ENCODE peak calls at places on chromosomes 7 and 10, in four cellular contexts. One of them, this sample, is unnamed. For H3K4me1 and H3K36me3, the result is how much of the 10 kb centered on the place peaks cover.

GRCh38 chr7:152411389-152411788 is 24.4 kb downstream of the KMT2C start:
- DNase-seq in endothelial cell of umbilical vein: no peak
- DNase-seq in adrenal gland: no peak
- DNase-seq in IMR-90: no peak
- DNase-seq in this sample: no peak

GRCh38 chr7:83796760-83797159 is 147.8 kb upstream of the SEMA3E start:
- DNase-seq in endothelial cell of umbilical vein: no peak
- DNase-seq in adrenal gland: no peak
- DNase-seq in IMR-90: no peak
- DNase-seq in this sample: no peak

GRCh38 chr10:5666324-5667220 is at the start of gene ASB13:
- DNase-seq in endothelial cell of umbilical vein: peak
- DNase-seq in adrenal gland: peak
- DNase-seq in IMR-90: peak
- DNase-seq in this sample: no peak

GRCh38 chr10:79472951-79473350 is 27.5 kb upstream of the ZCCHC24 start:
- DNase-seq in endothelial cell of umbilical vein: no peak
- DNase-seq in adrenal gland: no peak
- DNase-seq in IMR-90: no peak
- DNase-seq in this sample: no peak

GRCh38 chr10:86106616-86107015 is 260.0 kb downstream of the GRID1 start:
- DNase-seq in endothelial cell of umbilical vein: no peak
- DNase-seq in adrenal gland: no peak
- DNase-seq in IMR-90: no peak
- DNase-seq in this sample: no peak

GRCh38 chr10:132185601-132186487 is 904 bp upstream of the DPYSL4 start:
- DNase-seq in endothelial cell of umbilical vein: peak
- DNase-seq in adrenal gland: peak
- DNase-seq in IMR-90: peak
- DNase-seq in this sample: no peak

GRCh38 chr7:73519867-73520672 is 2.0 kb downstream of the BAZ1B start:
- DNase-seq in endothelial cell of umbilical vein: no peak
- DNase-seq in adrenal gland: no peak
- DNase-seq in IMR-90: peak
- DNase-seq in this sample: peak

GRCh38 chr10:72801263-72801868 is 92.2 kb upstream of the OIT3 start:
- DNase-seq in endothelial cell of umbilical vein: peak
- DNase-seq in adrenal gland: no peak
- DNase-seq in IMR-90: no peak
- DNase-seq in this sample: no peak

GRCh38 chr10:13877154-13877909 is 290.6 kb downstream of the PRPF18 start:
- DNase-seq in endothelial cell of umbilical vein: no peak
- DNase-seq in adrenal gland: no peak
- DNase-seq in IMR-90: peak
- DNase-seq in this sample: no peak

GRCh38 chr10:70985824-70986336 is 97.5 kb upstream of the PCBD1 start:
- DNase-seq in endothelial cell of umbilical vein: no peak
- DNase-seq in adrenal gland: no peak
- DNase-seq in IMR-90: no peak
- DNase-seq in this sample: no peak

GRCh38 chr7:55071411-55072188 is 52.8 kb downstream of the EGFR start:
- DNase-seq in endothelial cell of umbilical vein: no peak
- DNase-seq in adrenal gland: peak
- DNase-seq in IMR-90: no peak
- DNase-seq in this sample: no peak

GRCh38 chr7:55070839-55071238 is 52.0 kb downstream of the EGFR start:
- DNase-seq in endothelial cell of umbilical vein: no peak
- DNase-seq in adrenal gland: peak
- DNase-seq in IMR-90: no peak
- DNase-seq in this sample: no peak

GRCh38 chr7:55074008-55074499 is 55.2 kb downstream of the EGFR start:
- DNase-seq in endothelial cell of umbilical vein: peak
- DNase-seq in adrenal gland: peak
- DNase-seq in IMR-90: peak
- DNase-seq in this sample: peak

GRCh38 chr7:55073051-55073511 is 54.3 kb downstream of the EGFR start:
- DNase-seq in endothelial cell of umbilical vein: no peak
- DNase-seq in adrenal gland: peak
- DNase-seq in IMR-90: peak
- DNase-seq in this sample: no peak

DNA sequence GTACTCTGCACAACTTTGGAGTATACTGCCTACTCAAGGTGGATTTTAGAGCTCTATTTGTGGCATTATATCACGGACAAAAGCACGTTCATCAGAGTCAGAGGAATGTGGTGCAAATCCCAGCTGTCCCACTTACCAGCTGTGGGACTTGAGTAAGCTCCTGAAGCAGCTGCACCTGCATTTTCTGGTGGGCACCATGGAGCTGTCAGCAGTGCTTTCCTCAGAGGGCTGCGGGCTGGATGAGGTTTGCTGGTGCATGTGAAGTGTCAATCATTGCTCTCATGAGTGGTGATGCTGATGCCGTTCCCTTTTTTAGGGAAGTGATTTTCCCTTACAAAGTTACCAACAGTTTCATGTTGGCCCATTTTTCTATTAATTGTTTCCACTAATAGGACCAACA is 53.4 kb downstream of the EGFR start:
- DNase-seq in endothelial cell of umbilical vein: no peak
- DNase-seq in adrenal gland: peak
- DNase-seq in IMR-90: no peak
- DNase-seq in this sample: no peak
- H3K4me1 ChIP-seq in endothelial cell of umbilical vein: under half
- H3K4me1 ChIP-seq in adrenal gland: half or more
- H3K4me1 ChIP-seq in IMR-90: under half
- H3K4me1 ChIP-seq in this sample: half or more

DNA sequence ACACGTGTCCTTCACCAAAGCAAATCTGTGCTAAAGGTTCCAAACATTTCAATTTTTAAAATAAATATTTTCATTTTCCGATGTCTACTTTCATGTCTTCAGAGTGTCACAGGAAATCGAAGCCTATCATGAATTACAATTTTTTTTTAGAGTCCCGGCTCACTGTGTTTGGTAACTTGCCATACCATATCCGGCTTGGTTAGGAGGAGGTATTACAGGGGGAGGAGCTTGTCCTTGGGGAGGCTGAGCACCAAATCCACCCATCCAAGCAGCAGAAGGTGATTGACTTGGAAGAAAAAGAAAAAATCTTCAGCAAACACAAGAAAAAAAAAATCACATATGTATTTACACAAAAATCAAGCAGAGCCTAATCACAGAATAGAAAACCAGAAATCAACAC is 21.3 kb downstream of the TIAL1 start:
- DNase-seq in endothelial cell of umbilical vein: no peak
- DNase-seq in adrenal gland: no peak
- DNase-seq in IMR-90: peak
- DNase-seq in this sample: no peak
- H3K36me3 ChIP-seq in endothelial cell of umbilical vein: under half
- H3K36me3 ChIP-seq in adrenal gland: half or more
- H3K36me3 ChIP-seq in IMR-90: under half
- H3K36me3 ChIP-seq in this sample: half or more

GRCh38 chr7:7182156-7183060 is at the start of gene C1GALT1:
- DNase-seq in endothelial cell of umbilical vein: peak
- DNase-seq in adrenal gland: peak
- DNase-seq in IMR-90: peak
- DNase-seq in this sample: peak

GRCh38 chr7:7183833-7184463 is 1.6 kb downstream of the C1GALT1 start:
- DNase-seq in endothelial cell of umbilical vein: peak
- DNase-seq in adrenal gland: no peak
- DNase-seq in IMR-90: no peak
- DNase-seq in this sample: no peak

GRCh38 chr7:7183061-7183832 is 903 bp downstream of the C1GALT1 start:
- DNase-seq in endothelial cell of umbilical vein: peak
- DNase-seq in adrenal gland: peak
- DNase-seq in IMR-90: no peak
- DNase-seq in this sample: peak

GRCh38 chr7:7188091-7188490 is 5.7 kb downstream of the C1GALT1 start:
- DNase-seq in endothelial cell of umbilical vein: no peak
- DNase-seq in adrenal gland: no peak
- DNase-seq in IMR-90: no peak
- DNase-seq in this sample: no peak

DNA sequence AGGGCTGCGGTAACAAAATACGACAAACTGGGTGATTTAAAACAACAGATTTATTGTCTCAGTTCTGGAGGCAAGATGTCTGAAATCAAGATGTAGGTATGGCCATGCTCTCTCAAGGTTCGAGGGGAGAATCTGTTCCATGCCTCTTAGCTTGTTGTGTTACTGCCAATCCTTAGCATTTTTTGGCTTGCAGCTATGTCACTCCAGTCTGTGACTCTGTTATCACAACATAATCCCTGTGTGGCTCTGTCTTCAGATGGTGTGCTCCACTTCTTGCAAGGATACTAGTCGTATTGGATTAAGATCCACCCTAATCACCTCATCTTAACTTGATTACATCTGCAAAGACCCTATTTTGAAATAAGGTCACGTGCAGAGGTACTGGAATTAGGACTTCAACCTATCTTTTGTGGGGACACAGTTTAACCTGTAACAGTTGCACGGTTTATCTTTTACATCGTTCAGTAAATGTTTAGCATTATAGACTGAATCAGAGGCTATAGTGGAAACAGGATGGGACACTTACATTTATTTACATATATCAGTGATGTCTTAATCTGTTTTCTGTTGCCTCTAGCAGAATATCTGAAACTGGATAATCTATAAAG is 3.1 kb downstream of the C1GALT1 start:
- DNase-seq in endothelial cell of umbilical vein: no peak
- DNase-seq in adrenal gland: no peak
- DNase-seq in IMR-90: no peak
- DNase-seq in this sample: no peak
- H3K4me3 ChIP-seq in endothelial cell of umbilical vein: no peak
- H3K4me3 ChIP-seq in adrenal gland: no peak
- H3K4me3 ChIP-seq in IMR-90: no peak
- H3K4me3 ChIP-seq in this sample: no peak

GRCh38 chr7:26332698-26333097 is 41.0 kb downstream of the SNX10 start:
- DNase-seq in endothelial cell of umbilical vein: no peak
- DNase-seq in adrenal gland: no peak
- DNase-seq in IMR-90: no peak
- DNase-seq in this sample: no peak
- H3K4me1 ChIP-seq in endothelial cell of umbilical vein: under half
- H3K4me1 ChIP-seq in adrenal gland: under half
- H3K4me1 ChIP-seq in IMR-90: under half
- H3K4me1 ChIP-seq in this sample: under half

DNA sequence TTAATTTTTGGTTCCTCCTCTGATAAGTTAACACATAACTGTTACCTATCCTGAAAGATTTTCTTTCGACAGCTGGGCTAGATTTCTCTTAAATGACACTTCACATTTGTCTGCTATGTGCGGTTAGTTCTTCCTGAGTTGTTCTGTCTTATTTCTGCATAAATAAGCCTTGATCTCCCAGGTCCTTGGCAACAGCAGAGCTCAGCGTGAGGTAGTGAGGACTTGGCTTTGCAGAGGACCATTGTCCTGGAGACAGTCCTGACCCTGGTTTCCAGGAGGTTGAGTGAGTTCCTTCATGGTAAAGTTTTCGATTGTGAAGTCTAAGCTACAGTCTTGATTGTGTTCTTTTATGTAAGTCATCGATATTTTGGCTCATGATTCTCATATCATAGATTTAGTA is 23.7 kb downstream of the SND1 start:
- DNase-seq in endothelial cell of umbilical vein: no peak
- DNase-seq in adrenal gland: no peak
- DNase-seq in IMR-90: no peak
- DNase-seq in this sample: no peak
- H3K36me3 ChIP-seq in endothelial cell of umbilical vein: under half
- H3K36me3 ChIP-seq in adrenal gland: under half
- H3K36me3 ChIP-seq in IMR-90: under half
- H3K36me3 ChIP-seq in this sample: half or more